ENCODE peak calls at places on chromosome 12, in five cellular contexts. M is fibroblast of villous mesenchyme, Y is pancreas, X is GM06990, G is HCT116. S is an unnamed sample.

GRCh38 chr12:5186715-5187114 is 143.0 kb downstream of the KCNA5 start:
- DNase-seq in M (no peak), Y (no peak), X (no peak), G (no peak), S (no peak)

GRCh38 chr12:12791756-12792346 is 6.4 kb downstream of the APOLD1 start:
- DNase-seq in M (peak; percentile 45), Y (no peak), X (no peak), G (no peak), S (no peak)

GRCh38 chr12:107864235-107864634 is 89.7 kb downstream of the ASCL4 start:
- DNase-seq in M (no peak), Y (no peak), X (no peak), G (no peak), S (no peak)

GRCh38 chr12:69851976-69852375 is 26.9 kb downstream of the MYRFL start:
- DNase-seq in M (no peak), Y (no peak), X (no peak), G (no peak), S (no peak)

GRCh38 chr12:99339663-99340062 is 307.9 kb upstream of the GARIN6 start:
- DNase-seq in M (no peak), Y (no peak), X (no peak), G (no peak), S (no peak)

GRCh38 chr12:96399081-96399918 is 939 bp downstream of the CDK17 start:
- DNase-seq in M (peak; percentile 79), Y (peak; percentile 47), X (peak; percentile 85), G (no peak), S (peak; percentile 86)

GRCh38 chr12:29543036-29543435 is 45.5 kb upstream of the OVCH1 start:
- DNase-seq in M (peak; percentile 57), Y (no peak), X (no peak), G (no peak), S (no peak)

GRCh38 chr12:110780448-110780847 is 37.8 kb upstream of the PPP1CC start:
- DNase-seq in M (no peak), Y (no peak), X (no peak), G (no peak), S (no peak)

GRCh38 chr12:82866946-82867345 is 180.2 kb downstream of the TMTC2 start:
- DNase-seq in M (no peak), Y (no peak), X (no peak), G (no peak), S (no peak)

GRCh38 chr12:46908236-46908935 is 82.6 kb upstream of the SLC38A4 start:
- DNase-seq in M (no peak), Y (no peak), X (no peak), G (no peak), S (no peak)

GRCh38 chr12:26688344-26688904 is 144.6 kb downstream of the ITPR2 start:
- DNase-seq in M (no peak), Y (no peak), X (no peak), G (no peak), S (no peak)

GRCh38 chr12:113134521-113134951 is 1.0 kb downstream of the RASAL1 start:
- DNase-seq in M (no peak), Y (no peak), X (no peak), G (no peak), S (no peak)

GRCh38 chr12:58346032-58346632 is 404.8 kb downstream of the ATP23 start:
- DNase-seq in M (peak; percentile 68), Y (no peak), X (no peak), G (peak; percentile 12), S (peak; percentile 25)

GRCh38 chr12:123705935-123706334 is 6.2 kb upstream of the ATP6V0A2 start:
- DNase-seq in M (no peak), Y (no peak), X (no peak), G (peak; percentile 19), S (no peak)

GRCh38 chr12:117574655-117575054 is 213.2 kb upstream of the NOS1 start:
- DNase-seq in M (no peak), Y (no peak), X (no peak), G (no peak), S (no peak)

GRCh38 chr12:89162704-89163261 is 189.5 kb downstream of the DUSP6 start:
- DNase-seq in M (peak; percentile 99), Y (peak; percentile 8), X (peak; percentile 49), G (peak; percentile 15), S (peak; percentile 5)

GRCh38 chr12:16359512-16360491 is 12.4 kb downstream of the MGST1 start:
- DNase-seq in M (peak; percentile 68), Y (peak; percentile 23), X (no peak), G (peak; percentile 47), S (no peak)

GRCh38 chr12:94929780-94930179 is 73.7 kb downstream of the NDUFA12 start:
- DNase-seq in M (no peak), Y (no peak), X (no peak), G (no peak), S (no peak)

GRCh38 chr12:84785951-84786350 is 126.6 kb downstream of the SLC6A15 start:
- DNase-seq in M (peak; percentile 3), Y (no peak), X (no peak), G (no peak), S (no peak)

GRCh38 chr12:19130224-19131019 is 889 bp downstream of the PLEKHA5 start:
- DNase-seq in M (no peak), Y (peak; percentile 37), X (no peak), G (no peak), S (peak; percentile 27)

GRCh38 chr12:51866762-51867161 is 18.2 kb upstream of the FIGNL2 start:
- DNase-seq in M (no peak), Y (no peak), X (no peak), G (no peak), S (no peak)

GRCh38 chr12:27879708-27880107 is 92.8 kb downstream of the PTHLH start:
- DNase-seq in M (peak; percentile 18), Y (no peak), X (no peak), G (no peak), S (no peak)

GRCh38 chr12:48978291-48978740 is at the start of gene WNT1:
- DNase-seq in M (no peak), Y (no peak), X (no peak), G (no peak), S (no peak)

GRCh38 chr12:76634074-76634570 is 74.6 kb upstream of the OSBPL8 start:
- DNase-seq in M (no peak), Y (no peak), X (no peak), G (no peak), S (no peak)

GRCh38 chr12:20483776-20484175 is 115.4 kb downstream of the PDE3A start:
- DNase-seq in M (no peak), Y (no peak), X (no peak), G (no peak), S (no peak)

GRCh38 chr12:19965196-19966038 is 402.9 kb upstream of the PDE3A start:
- DNase-seq in M (no peak), Y (no peak), X (no peak), G (no peak), S (no peak)

GRCh38 chr12:32400114-32400672 is 835 bp downstream of the FGD4 start:
- DNase-seq in M (no peak), Y (no peak), X (no peak), G (peak; percentile 7), S (no peak)

GRCh38 chr12:64840949-64841717 is 16.7 kb downstream of the TBC1D30 start:
- DNase-seq in M (no peak), Y (peak; percentile 40), X (no peak), G (no peak), S (no peak)

GRCh38 chr12:89893972-89894706 is 185.5 kb upstream of the ATP2B1 start:
- DNase-seq in M (peak; percentile 44), Y (no peak), X (peak; percentile 20), G (no peak), S (no peak)

GRCh38 chr12:3004655-3005565 is 45.7 kb downstream of the TEAD4 start:
- DNase-seq in M (no peak), Y (peak; percentile 30), X (no peak), G (no peak), S (no peak)
- TF ChIP-seq CTCF in M (peak; percentile 41), Y (no peak), X (peak; percentile 57), G (peak; percentile 25), S (peak; percentile 28)

DNA sequence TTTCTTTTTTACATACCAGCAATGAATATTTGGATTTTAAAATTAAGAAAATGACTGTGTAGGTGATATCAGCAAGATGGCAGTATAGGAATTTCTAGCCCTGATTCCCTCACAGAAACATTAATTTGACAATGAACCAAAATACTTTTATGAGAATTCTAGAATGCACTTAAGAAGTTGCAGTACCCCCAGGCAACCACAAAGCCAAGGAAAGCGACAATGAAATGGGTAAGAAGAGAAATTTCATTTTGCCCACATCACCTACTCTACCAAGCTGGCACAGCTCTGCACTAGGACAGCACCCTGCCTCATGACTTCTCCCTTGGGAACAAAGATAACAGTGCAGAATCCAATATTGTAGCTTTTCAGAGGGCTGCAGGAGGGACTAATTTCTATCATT is 6.6 kb downstream of the OR9K2 start:
- DNase-seq in M (no peak), Y (no peak), X (no peak), G (no peak), S (no peak)
- TF ChIP-seq CTCF in M (no peak), Y (no peak), X (peak; percentile 2), G (peak; percentile 30), S (no peak)

DNA sequence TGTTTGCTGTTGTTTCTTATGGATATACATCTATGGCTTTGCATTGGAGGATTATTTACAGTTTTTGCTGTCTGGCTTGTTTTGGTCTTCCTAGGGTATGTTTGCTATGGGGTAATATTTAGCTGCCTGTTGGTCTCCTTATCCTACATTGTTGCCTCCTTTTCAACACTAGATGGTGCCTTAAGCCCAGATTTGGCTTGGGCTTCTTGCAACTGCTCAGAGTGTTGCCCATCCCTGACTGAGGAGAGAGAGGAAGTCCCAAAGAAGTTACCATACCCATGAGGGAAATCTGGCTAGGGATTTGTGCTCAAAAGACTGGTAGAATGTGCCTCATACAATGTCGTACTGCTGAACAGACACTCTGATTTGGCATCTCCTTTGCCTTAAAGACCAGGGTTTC is 94.6 kb upstream of the MUCL1 start:
- DNase-seq in M (peak; percentile 6), Y (no peak), X (no peak), G (peak; percentile 42), S (peak; percentile 21)
- TF ChIP-seq CTCF in M (peak; percentile 31), Y (no peak), X (peak; percentile 50), G (peak; percentile 64), S (peak; percentile 50)

GRCh38 chr12:3225796-3226180 is 148.6 kb downstream of the TSPAN9 start:
- DNase-seq in M (peak; percentile 38), Y (no peak), X (no peak), G (no peak), S (no peak)

GRCh38 chr12:3223601-3224529 is 146.7 kb downstream of the TSPAN9 start:
- DNase-seq in M (no peak), Y (no peak), X (no peak), G (no peak), S (no peak)

GRCh38 chr12:3224530-3224903 is 147.3 kb downstream of the TSPAN9 start:
- DNase-seq in M (no peak), Y (no peak), X (no peak), G (no peak), S (no peak)

GRCh38 chr12:3226285-3226684 is 149.1 kb downstream of the TSPAN9 start:
- DNase-seq in M (no peak), Y (no peak), X (no peak), G (no peak), S (no peak)

GRCh38 chr12:3225154-3225795 is 148.1 kb downstream of the TSPAN9 start:
- DNase-seq in M (peak; percentile 76), Y (no peak), X (no peak), G (no peak), S (no peak)
- TF ChIP-seq CTCF in M (no peak), Y (no peak), X (no peak), G (no peak), S (no peak)